ENCODE peak calls at places on chromosomes 16 and 17, in ten cellular contexts. One of them, this sample, is unnamed.

GRCh38 chr17:75323043-75323591 is 33.9 kb upstream of the SLC25A19 start:
- DNase-seq in ovary: peak
- DNase-seq in fibroblast of the aortic adventitia: peak
- DNase-seq in natural killer cell: peak
- DNase-seq in cardiac fibroblast: peak
- DNase-seq in right atrium auricular region: peak
- DNase-seq in Peyer's patch: peak
- DNase-seq in astrocyte: peak
- DNase-seq in mucosa of descending colon: no peak
- DNase-seq in AG04449: no peak
- DNase-seq in this sample: peak

GRCh38 chr16:53784312-53784711 is 80.4 kb downstream of the FTO start:
- DNase-seq in ovary: no peak
- DNase-seq in fibroblast of the aortic adventitia: no peak
- DNase-seq in natural killer cell: no peak
- DNase-seq in cardiac fibroblast: no peak
- DNase-seq in right atrium auricular region: no peak
- DNase-seq in Peyer's patch: no peak
- DNase-seq in astrocyte: peak
- DNase-seq in mucosa of descending colon: no peak
- DNase-seq in AG04449: no peak
- DNase-seq in this sample: no peak

GRCh38 chr17:31579265-31579664 is 187.8 kb downstream of the RAB11FIP4 start:
- DNase-seq in ovary: no peak
- DNase-seq in fibroblast of the aortic adventitia: no peak
- DNase-seq in natural killer cell: no peak
- DNase-seq in cardiac fibroblast: peak
- DNase-seq in right atrium auricular region: no peak
- DNase-seq in Peyer's patch: no peak
- DNase-seq in astrocyte: no peak
- DNase-seq in mucosa of descending colon: no peak
- DNase-seq in AG04449: no peak
- DNase-seq in this sample: no peak

GRCh38 chr17:77933777-77934398 is 24.6 kb upstream of the TNRC6C start:
- DNase-seq in ovary: no peak
- DNase-seq in fibroblast of the aortic adventitia: no peak
- DNase-seq in natural killer cell: no peak
- DNase-seq in cardiac fibroblast: no peak
- DNase-seq in right atrium auricular region: no peak
- DNase-seq in Peyer's patch: no peak
- DNase-seq in astrocyte: no peak
- DNase-seq in mucosa of descending colon: no peak
- DNase-seq in AG04449: no peak
- DNase-seq in this sample: no peak

GRCh38 chr17:44353656-44354331 is 8.7 kb downstream of the GRN start:
- DNase-seq in ovary: no peak
- DNase-seq in fibroblast of the aortic adventitia: no peak
- DNase-seq in natural killer cell: no peak
- DNase-seq in cardiac fibroblast: peak
- DNase-seq in right atrium auricular region: no peak
- DNase-seq in Peyer's patch: no peak
- DNase-seq in astrocyte: no peak
- DNase-seq in mucosa of descending colon: peak
- DNase-seq in AG04449: no peak
- DNase-seq in this sample: no peak

GRCh38 chr17:45246861-45247428 is 14.9 kb downstream of the SPATA32 start:
- DNase-seq in ovary: no peak
- DNase-seq in fibroblast of the aortic adventitia: no peak
- DNase-seq in natural killer cell: no peak
- DNase-seq in cardiac fibroblast: no peak
- DNase-seq in right atrium auricular region: no peak
- DNase-seq in Peyer's patch: peak
- DNase-seq in astrocyte: no peak
- DNase-seq in mucosa of descending colon: no peak
- DNase-seq in AG04449: no peak
- DNase-seq in this sample: no peak

GRCh38 chr16:80664226-80664625 is 123.4 kb downstream of the DYNLRB2 start:
- DNase-seq in ovary: no peak
- DNase-seq in fibroblast of the aortic adventitia: no peak
- DNase-seq in natural killer cell: no peak
- DNase-seq in cardiac fibroblast: no peak
- DNase-seq in right atrium auricular region: no peak
- DNase-seq in Peyer's patch: no peak
- DNase-seq in astrocyte: no peak
- DNase-seq in mucosa of descending colon: no peak
- DNase-seq in AG04449: no peak
- DNase-seq in this sample: peak

GRCh38 chr17:15947331-15947730 is 2.4 kb downstream of the ADORA2B start:
- DNase-seq in ovary: no peak
- DNase-seq in fibroblast of the aortic adventitia: peak
- DNase-seq in natural killer cell: no peak
- DNase-seq in cardiac fibroblast: peak
- DNase-seq in right atrium auricular region: no peak
- DNase-seq in Peyer's patch: no peak
- DNase-seq in astrocyte: no peak
- DNase-seq in mucosa of descending colon: peak
- DNase-seq in AG04449: no peak
- DNase-seq in this sample: no peak

GRCh38 chr17:50659220-50659619 is 24.5 kb downstream of the ABCC3 start:
- DNase-seq in ovary: no peak
- DNase-seq in fibroblast of the aortic adventitia: no peak
- DNase-seq in natural killer cell: no peak
- DNase-seq in cardiac fibroblast: no peak
- DNase-seq in right atrium auricular region: no peak
- DNase-seq in Peyer's patch: no peak
- DNase-seq in astrocyte: no peak
- DNase-seq in mucosa of descending colon: peak
- DNase-seq in AG04449: no peak
- DNase-seq in this sample: no peak

GRCh38 chr17:67503184-67503583 is 126.1 kb downstream of the PITPNC1 start:
- DNase-seq in ovary: no peak
- DNase-seq in fibroblast of the aortic adventitia: peak
- DNase-seq in natural killer cell: no peak
- DNase-seq in cardiac fibroblast: peak
- DNase-seq in right atrium auricular region: no peak
- DNase-seq in Peyer's patch: no peak
- DNase-seq in astrocyte: no peak
- DNase-seq in mucosa of descending colon: no peak
- DNase-seq in AG04449: no peak
- DNase-seq in this sample: no peak

GRCh38 chr16:7629571-7629970 is 296.9 kb downstream of the RBFOX1 start:
- DNase-seq in ovary: no peak
- DNase-seq in fibroblast of the aortic adventitia: no peak
- DNase-seq in natural killer cell: no peak
- DNase-seq in cardiac fibroblast: no peak
- DNase-seq in right atrium auricular region: no peak
- DNase-seq in Peyer's patch: no peak
- DNase-seq in astrocyte: no peak
- DNase-seq in mucosa of descending colon: no peak
- DNase-seq in AG04449: no peak
- DNase-seq in this sample: no peak

GRCh38 chr16:85611455-85612190 is 1.5 kb upstream of the GSE1 start:
- DNase-seq in ovary: peak
- DNase-seq in fibroblast of the aortic adventitia: peak
- DNase-seq in natural killer cell: no peak
- DNase-seq in cardiac fibroblast: peak
- DNase-seq in right atrium auricular region: peak
- DNase-seq in Peyer's patch: peak
- DNase-seq in astrocyte: peak
- DNase-seq in mucosa of descending colon: peak
- DNase-seq in AG04449: no peak
- DNase-seq in this sample: no peak

GRCh38 chr16:2482181-2483107 is 7.5 kb downstream of the TBC1D24 start:
- DNase-seq in ovary: peak
- DNase-seq in fibroblast of the aortic adventitia: peak
- DNase-seq in natural killer cell: no peak
- DNase-seq in cardiac fibroblast: peak
- DNase-seq in right atrium auricular region: peak
- DNase-seq in Peyer's patch: no peak
- DNase-seq in astrocyte: peak
- DNase-seq in mucosa of descending colon: no peak
- DNase-seq in AG04449: no peak
- DNase-seq in this sample: no peak

GRCh38 chr16:1430759-1431496 is at the start of gene PERCC1:
- DNase-seq in ovary: no peak
- DNase-seq in fibroblast of the aortic adventitia: no peak
- DNase-seq in natural killer cell: no peak
- DNase-seq in cardiac fibroblast: no peak
- DNase-seq in right atrium auricular region: no peak
- DNase-seq in Peyer's patch: no peak
- DNase-seq in astrocyte: no peak
- DNase-seq in mucosa of descending colon: no peak
- DNase-seq in AG04449: no peak
- DNase-seq in this sample: no peak

GRCh38 chr16:55494994-55495421 is 13.9 kb upstream of the LPCAT2 start:
- DNase-seq in ovary: no peak
- DNase-seq in fibroblast of the aortic adventitia: peak
- DNase-seq in natural killer cell: no peak
- DNase-seq in cardiac fibroblast: peak
- DNase-seq in right atrium auricular region: peak
- DNase-seq in Peyer's patch: no peak
- DNase-seq in astrocyte: peak
- DNase-seq in mucosa of descending colon: no peak
- DNase-seq in AG04449: peak
- DNase-seq in this sample: no peak

GRCh38 chr17:58412910-58413630 is 4.3 kb downstream of the RNF43 start:
- DNase-seq in ovary: no peak
- DNase-seq in fibroblast of the aortic adventitia: no peak
- DNase-seq in natural killer cell: no peak
- DNase-seq in cardiac fibroblast: no peak
- DNase-seq in right atrium auricular region: no peak
- DNase-seq in Peyer's patch: no peak
- DNase-seq in astrocyte: no peak
- DNase-seq in mucosa of descending colon: no peak
- DNase-seq in AG04449: no peak
- DNase-seq in this sample: no peak
- TF ChIP-seq CTCF in ovary: no peak
- TF ChIP-seq CTCF in fibroblast of the aortic adventitia: no peak
- TF ChIP-seq CTCF in natural killer cell: no peak
- TF ChIP-seq CTCF in cardiac fibroblast: no peak
- TF ChIP-seq CTCF in right atrium auricular region: no peak
- TF ChIP-seq CTCF in Peyer's patch: no peak
- TF ChIP-seq CTCF in astrocyte: no peak
- TF ChIP-seq CTCF in mucosa of descending colon: no peak
- TF ChIP-seq CTCF in AG04449: no peak
- TF ChIP-seq CTCF in this sample: no peak

GRCh38 chr16:67481561-67482259 is 753 bp upstream of the ATP6V0D1 start:
- DNase-seq in ovary: peak
- DNase-seq in fibroblast of the aortic adventitia: peak
- DNase-seq in natural killer cell: no peak
- DNase-seq in cardiac fibroblast: peak
- DNase-seq in right atrium auricular region: no peak
- DNase-seq in Peyer's patch: peak
- DNase-seq in astrocyte: peak
- DNase-seq in mucosa of descending colon: peak
- DNase-seq in AG04449: no peak
- DNase-seq in this sample: no peak
- TF ChIP-seq CTCF in ovary: no peak
- TF ChIP-seq CTCF in fibroblast of the aortic adventitia: no peak
- TF ChIP-seq CTCF in natural killer cell: no peak
- TF ChIP-seq CTCF in cardiac fibroblast: no peak
- TF ChIP-seq CTCF in right atrium auricular region: no peak
- TF ChIP-seq CTCF in Peyer's patch: no peak
- TF ChIP-seq CTCF in astrocyte: no peak
- TF ChIP-seq CTCF in mucosa of descending colon: no peak
- TF ChIP-seq CTCF in AG04449: no peak
- TF ChIP-seq CTCF in this sample: no peak

DNA sequence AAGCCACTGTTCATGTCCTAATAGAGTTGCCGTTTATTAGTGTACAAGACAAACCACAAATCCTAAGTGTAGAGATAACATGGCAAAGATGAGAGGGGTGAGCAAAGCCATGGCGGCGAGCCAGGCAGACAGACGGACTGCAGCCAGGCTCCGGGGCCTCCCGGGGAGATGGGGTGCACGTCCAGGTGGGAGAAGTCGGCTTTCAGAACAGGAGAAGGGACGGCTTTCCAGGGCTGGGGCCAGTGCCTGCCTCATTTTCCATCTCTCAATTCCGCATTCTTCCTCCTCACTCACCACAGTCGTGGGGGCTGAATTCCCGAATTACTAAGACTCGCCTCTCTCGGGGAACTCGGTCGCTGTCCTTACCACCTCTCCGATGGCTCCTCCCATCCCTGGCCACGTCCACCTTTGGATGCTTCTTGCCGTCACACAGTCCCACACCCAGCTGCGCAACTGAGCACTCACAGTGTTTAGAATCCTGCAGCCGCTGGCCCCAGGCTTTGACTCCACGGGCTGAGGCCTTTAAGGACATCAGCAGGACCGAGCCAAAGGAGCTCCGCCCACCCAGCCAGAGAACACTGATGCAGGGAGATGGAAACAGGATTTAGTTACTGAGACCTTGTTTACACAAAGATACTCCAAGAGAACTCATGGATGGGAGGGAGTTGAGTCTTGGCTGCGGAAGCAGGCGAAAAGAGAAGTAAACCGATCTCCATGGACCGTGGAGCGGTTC is 59.7 kb downstream of the RNF112 start:
- DNase-seq in ovary: peak
- DNase-seq in fibroblast of the aortic adventitia: peak
- DNase-seq in natural killer cell: no peak
- DNase-seq in cardiac fibroblast: peak
- DNase-seq in right atrium auricular region: peak
- DNase-seq in Peyer's patch: peak
- DNase-seq in astrocyte: no peak
- DNase-seq in mucosa of descending colon: peak
- DNase-seq in AG04449: no peak
- DNase-seq in this sample: no peak
- TF ChIP-seq CTCF in ovary: no peak
- TF ChIP-seq CTCF in fibroblast of the aortic adventitia: no peak
- TF ChIP-seq CTCF in natural killer cell: no peak
- TF ChIP-seq CTCF in cardiac fibroblast: no peak
- TF ChIP-seq CTCF in right atrium auricular region: no peak
- TF ChIP-seq CTCF in Peyer's patch: no peak
- TF ChIP-seq CTCF in astrocyte: no peak
- TF ChIP-seq CTCF in mucosa of descending colon: no peak
- TF ChIP-seq CTCF in AG04449: no peak
- TF ChIP-seq CTCF in this sample: no peak

DNA sequence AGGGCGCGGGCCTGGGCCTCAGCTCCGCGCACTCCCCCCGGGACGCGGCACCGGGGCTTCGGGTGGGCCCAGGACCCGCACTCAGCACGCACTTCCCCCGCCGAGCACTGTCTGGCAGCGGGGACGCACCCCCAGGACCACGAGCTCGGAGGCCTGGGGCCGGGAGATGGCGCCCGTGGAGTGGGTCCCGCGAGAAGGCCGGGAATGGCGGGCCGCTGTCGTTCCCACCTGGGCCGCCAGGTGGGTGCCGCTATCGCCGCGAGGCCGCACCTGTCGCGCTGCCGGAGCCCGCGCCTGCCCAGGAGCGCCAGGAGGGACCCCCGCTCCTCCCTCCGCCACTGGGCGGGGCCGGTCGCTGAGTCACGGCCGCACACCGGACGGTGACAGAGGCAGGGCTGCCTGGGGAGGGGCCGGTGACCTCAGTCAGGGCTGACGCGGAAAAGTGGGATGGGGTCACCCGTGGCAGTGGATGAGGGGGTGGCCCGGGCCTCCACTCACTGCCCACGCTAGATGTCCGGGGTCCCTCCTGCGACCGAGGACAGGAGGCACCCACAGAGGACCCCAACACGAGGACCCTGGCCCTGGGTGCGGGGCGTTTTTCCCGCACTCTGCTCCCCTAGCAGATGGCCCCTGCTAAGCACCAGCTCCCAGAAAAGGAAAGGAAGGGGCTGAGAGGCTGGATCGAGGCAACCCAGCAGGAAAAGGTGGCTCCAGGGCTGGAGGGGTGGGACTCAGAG is 6.9 kb upstream of the ACTG1 start:
- DNase-seq in ovary: no peak
- DNase-seq in fibroblast of the aortic adventitia: no peak
- DNase-seq in natural killer cell: peak
- DNase-seq in cardiac fibroblast: no peak
- DNase-seq in right atrium auricular region: no peak
- DNase-seq in Peyer's patch: peak
- DNase-seq in astrocyte: no peak
- DNase-seq in mucosa of descending colon: peak
- DNase-seq in AG04449: no peak
- DNase-seq in this sample: no peak
- TF ChIP-seq CTCF in ovary: peak
- TF ChIP-seq CTCF in fibroblast of the aortic adventitia: peak
- TF ChIP-seq CTCF in natural killer cell: peak
- TF ChIP-seq CTCF in cardiac fibroblast: no peak
- TF ChIP-seq CTCF in right atrium auricular region: peak
- TF ChIP-seq CTCF in Peyer's patch: peak
- TF ChIP-seq CTCF in astrocyte: no peak
- TF ChIP-seq CTCF in mucosa of descending colon: peak
- TF ChIP-seq CTCF in AG04449: peak
- TF ChIP-seq CTCF in this sample: peak